ENCODE peak calls at places on chromosomes 1 and 21, in six cellular contexts. Q is left ventricle myocardium inferior, W is heart left ventricle, P is brain microvascular endothelial cell, J is lower lobe of right lung, O is cardiac fibroblast. E is an unnamed sample.

GRCh38 chr1:44118682-44119081 is at the start of gene KLF17:
- DNase-seq in W (no peak), Q (no peak), O (no peak), P (no peak), J (no peak), E (no peak)

GRCh38 chr1:220699044-220699443 is 8.9 kb downstream of the C1orf115 start:
- DNase-seq in J (no peak), P (no peak), Q (no peak), O (no peak), W (no peak), E (no peak)

GRCh38 chr1:67771776-67772175 is 61.5 kb downstream of the GNG12 start:
- DNase-seq in J (no peak), P (no peak), Q (no peak), O (peak), W (no peak), E (no peak)

GRCh38 chr1:30378991-30379581 is 344.3 kb downstream of the MATN1 start:
- DNase-seq in P (peak), O (peak), Q (no peak), W (no peak), J (no peak), E (peak)

GRCh38 chr1:113917400-113918082 is 11.6 kb upstream of the HIPK1 start:
- DNase-seq in Q (no peak), P (peak), W (no peak), O (no peak), J (no peak), E (no peak)

GRCh38 chr1:192705510-192705909 is 69.6 kb downstream of the RGS13 start:
- DNase-seq in W (no peak), O (no peak), Q (no peak), J (no peak), P (no peak), E (no peak)

GRCh38 chr1:109759513-109760334 is 4.0 kb downstream of the EPS8L3 start:
- DNase-seq in W (no peak), J (peak), O (no peak), Q (no peak), P (no peak), E (peak)

GRCh38 chr1:226938903-226939438 is 1.1 kb upstream of the COQ8A start:
- DNase-seq in O (peak), J (no peak), Q (no peak), W (no peak), P (peak), E (no peak)

GRCh38 chr1:159798893-159799292 is 3.3 kb upstream of the FCRL6 start:
- DNase-seq in P (peak), J (no peak), Q (peak), W (peak), O (peak), E (peak)

GRCh38 chr1:38488162-38488898 is 371.2 kb downstream of the RRAGC start:
- DNase-seq in W (no peak), J (no peak), O (no peak), Q (no peak), P (no peak), E (no peak)

GRCh38 chr1:66758247-66758755 is 6.0 kb downstream of the DYNLT5 start:
- DNase-seq in P (peak), O (no peak), J (no peak), Q (no peak), W (no peak), E (no peak)

GRCh38 chr1:56472860-56473259 is 106.5 kb downstream of the PLPP3 start:
- DNase-seq in Q (no peak), P (no peak), W (no peak), O (no peak), J (no peak), E (no peak)

GRCh38 chr1:26111530-26112406 is at the start of gene PDIK1L:
- DNase-seq in O (peak), J (peak), P (peak), Q (peak), W (peak), E (peak)

GRCh38 chr1:202333861-202334260 is 7.9 kb downstream of the UBE2T start:
- DNase-seq in W (no peak), Q (no peak), O (no peak), J (no peak), P (no peak), E (no peak)

GRCh38 chr21:41045534-41046268 is 122.3 kb upstream of the BACE2 start:
- DNase-seq in Q (no peak), W (no peak), J (peak), O (no peak), P (no peak), E (no peak)

GRCh38 chr1:33618636-33619035 is 146.2 kb downstream of the ZSCAN20 start:
- DNase-seq in W (no peak), Q (no peak), P (no peak), O (no peak), J (no peak), E (no peak)

GRCh38 chr1:51139474-51139873 is 37.4 kb downstream of the C1orf185 start:
- DNase-seq in W (no peak), P (no peak), O (peak), Q (no peak), J (no peak), E (no peak)

GRCh38 chr1:212060632-212061472 is 25.3 kb downstream of the DTL start:
- DNase-seq in O (no peak), P (no peak), W (no peak), J (no peak), Q (no peak), E (no peak)

GRCh38 chr1:94942171-94943128 is 15.5 kb upstream of the CNN3 start:
- DNase-seq in P (no peak), O (no peak), W (no peak), Q (no peak), J (no peak), E (peak)

GRCh38 chr1:163161337-163161736 is 41.4 kb downstream of the RGS5 start:
- DNase-seq in J (no peak), W (no peak), P (no peak), Q (no peak), O (no peak), E (no peak)

GRCh38 chr1:245475116-245475515 is 320.3 kb downstream of the KIF26B start:
- DNase-seq in O (peak), Q (no peak), W (no peak), J (no peak), P (no peak), E (no peak)

GRCh38 chr1:29586991-29587745 is 350.8 kb downstream of the PTPRU start:
- DNase-seq in O (no peak), P (no peak), W (no peak), J (no peak), Q (no peak), E (no peak)

GRCh38 chr1:162292422-162292849 is 84.2 kb downstream of the SPATA46 start:
- DNase-seq in Q (no peak), O (peak), J (no peak), P (peak), W (no peak), E (no peak)

GRCh38 chr1:17141441-17142197 is 22.4 kb upstream of the PADI2 start:
- DNase-seq in Q (no peak), P (no peak), J (no peak), W (no peak), O (no peak), E (no peak)

GRCh38 chr21:28257276-28257675 is 735.4 kb downstream of the LTN1 start:
- DNase-seq in J (no peak), P (no peak), O (peak), Q (no peak), W (no peak), E (no peak)

DNA sequence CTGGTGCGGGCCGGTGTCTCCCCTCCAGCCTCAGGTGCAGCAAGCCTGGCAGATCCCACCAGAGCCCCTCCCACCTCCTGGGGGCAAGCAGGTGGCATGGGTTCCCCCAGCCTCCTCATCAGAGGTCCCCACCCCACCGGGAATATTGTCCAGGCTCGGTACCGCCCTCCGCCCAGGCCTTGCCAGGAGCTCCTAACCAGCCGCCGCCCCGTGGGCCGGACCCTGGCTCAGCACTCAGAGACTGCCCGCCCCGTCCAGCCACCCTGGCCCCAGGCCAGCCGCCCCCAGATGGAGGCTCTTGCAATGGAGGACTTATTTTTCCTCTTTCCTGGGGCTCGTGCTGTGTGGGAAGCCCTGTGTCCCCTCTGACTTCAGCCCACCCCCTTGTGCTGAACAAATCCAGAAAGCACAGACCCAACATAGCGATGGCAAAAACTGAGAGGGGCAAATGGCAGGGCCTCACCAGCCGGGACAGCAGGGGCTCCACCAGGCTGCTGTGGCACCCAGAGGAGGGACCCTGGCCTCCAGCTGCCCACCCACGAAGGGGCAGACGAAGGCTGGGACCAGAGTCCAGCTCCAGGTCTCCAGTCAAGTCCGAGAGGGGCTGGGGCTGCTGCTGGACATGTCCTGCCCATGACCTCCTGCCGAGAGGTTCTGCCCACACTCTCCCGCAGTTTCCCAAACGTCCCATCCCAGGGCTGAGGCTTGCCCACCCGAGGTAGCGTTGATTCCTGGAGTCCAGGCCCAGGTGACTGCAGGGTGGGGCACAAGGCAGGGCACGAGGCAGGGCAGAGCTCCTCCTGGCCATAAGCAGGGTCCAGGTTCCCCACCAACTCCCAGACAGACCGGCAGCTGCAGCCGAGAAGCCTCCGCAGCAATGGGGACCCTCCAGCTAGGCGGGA is 7.5 kb downstream of the MEGF6 start:
- DNase-seq in J (no peak), W (no peak), O (no peak), P (no peak), Q (no peak), E (no peak)
- H3K4me3 ChIP-seq in J (no peak), W (no peak), O (no peak), P (no peak), Q (no peak), E (no peak)

DNA sequence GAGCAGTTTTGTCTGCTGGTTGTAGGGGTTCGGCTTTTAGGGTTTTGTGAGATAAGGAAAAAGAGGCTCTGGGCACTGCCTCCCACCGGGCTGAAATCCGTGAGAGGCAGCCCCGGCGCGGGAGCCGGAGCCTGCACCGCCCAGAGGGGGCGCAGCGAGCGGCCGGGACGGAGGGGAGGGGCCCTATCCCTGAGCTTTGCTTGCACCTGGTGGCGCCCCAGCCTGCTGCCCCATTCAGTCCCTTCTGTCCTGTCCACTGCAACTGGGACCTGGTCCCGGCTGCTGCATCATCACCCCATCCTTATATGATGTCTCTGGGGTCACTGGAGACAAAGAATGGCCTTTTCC is 512 bp upstream of the KCNJ6 start:
- DNase-seq in Q (no peak), P (no peak), O (no peak), W (no peak), J (no peak), E (no peak)
- TF ChIP-seq CTCF in Q (no peak), P (peak), O (peak), W (no peak), J (no peak), E (no peak)

DNA sequence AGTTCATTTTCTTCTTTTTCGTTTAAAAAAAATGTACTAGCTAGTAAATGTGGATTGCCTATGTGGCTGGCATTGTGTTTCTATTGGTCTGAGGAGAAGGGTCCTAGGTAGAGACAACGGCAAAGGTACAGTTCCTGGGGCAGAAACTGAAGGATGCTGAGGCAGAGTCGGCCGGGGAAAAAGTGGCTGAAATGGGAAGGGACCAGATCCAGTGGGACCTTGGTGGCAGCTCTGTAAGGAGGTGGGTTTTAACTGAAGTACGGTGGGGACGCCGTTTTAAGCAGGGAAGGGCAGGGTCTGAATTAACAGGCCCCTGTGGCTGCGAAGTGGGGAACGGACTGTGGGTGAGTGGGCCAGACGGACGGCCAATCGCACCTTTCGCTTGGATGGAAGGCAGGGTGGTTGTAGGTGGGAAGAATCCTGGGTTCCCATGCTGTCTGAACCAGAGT is 420 bp upstream of the VPS13D start:
- DNase-seq in O (no peak), W (no peak), P (no peak), J (no peak), Q (no peak), E (no peak)
- H3K4me3 ChIP-seq in O (peak), W (no peak), P (peak), J (peak), Q (peak), E (no peak)

DNA sequence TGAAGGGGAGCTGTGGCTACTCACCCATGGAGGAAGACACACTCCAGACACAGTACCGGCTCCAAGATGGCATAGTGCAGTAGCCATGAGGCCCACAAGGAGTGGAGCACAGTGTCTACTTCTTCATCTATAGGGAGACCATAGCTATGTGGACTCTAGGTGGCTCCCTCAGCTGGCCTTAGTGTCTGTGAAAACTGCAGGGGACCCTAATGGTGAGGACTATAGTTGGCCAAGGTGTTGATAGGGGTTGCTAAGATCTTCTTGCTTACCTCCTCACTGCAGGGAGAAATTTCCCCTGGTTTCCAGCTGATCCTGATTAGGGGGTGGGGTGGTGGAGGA is 58.9 kb downstream of the DIPK1A start:
- DNase-seq in Q (no peak), O (no peak), P (no peak), J (no peak), W (no peak), E (no peak)
- TF ChIP-seq CTCF in Q (no peak), O (no peak), P (no peak), J (no peak), W (no peak), E (no peak)

GRCh38 chr1:31657972-31658510 is 13.4 kb upstream of the PEF1 start:
- DNase-seq in W (no peak), P (no peak), J (no peak), O (no peak), Q (no peak), E (no peak)

GRCh38 chr1:31658721-31659120 is 14.0 kb upstream of the PEF1 start:
- DNase-seq in J (no peak), Q (no peak), P (peak), W (no peak), O (no peak), E (no peak)

GRCh38 chr1:31661856-31662255 is 17.2 kb upstream of the PEF1 start:
- DNase-seq in P (no peak), W (no peak), O (no peak), J (no peak), Q (no peak), E (no peak)

GRCh38 chr1:31660871-31661455 is 16.3 kb upstream of the PEF1 start:
- DNase-seq in J (no peak), W (no peak), Q (no peak), P (no peak), O (no peak), E (no peak)

DNA sequence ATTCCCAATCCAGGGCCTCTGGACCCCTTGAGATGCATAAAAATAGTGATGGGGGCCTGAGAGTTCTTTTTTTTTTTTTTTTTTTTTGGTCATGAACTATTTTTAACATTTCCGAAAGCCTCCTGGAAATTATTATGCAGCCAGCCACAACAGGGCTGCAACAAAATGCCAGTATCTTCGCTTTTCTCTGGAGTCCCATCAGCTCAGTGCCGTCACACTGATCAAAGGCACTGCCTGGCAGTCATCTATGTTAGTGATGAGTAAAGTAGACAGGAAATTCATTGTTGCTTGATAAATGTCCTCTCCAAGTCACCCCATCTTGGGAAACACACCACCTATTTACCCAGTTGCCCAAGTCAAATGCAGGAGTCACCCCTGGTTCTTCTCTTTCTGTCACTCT is 15.2 kb upstream of the PEF1 start:
- DNase-seq in J (no peak), Q (no peak), W (no peak), P (no peak), O (no peak), E (no peak)
- H3K4me3 ChIP-seq in J (no peak), Q (no peak), W (no peak), P (no peak), O (no peak), E (no peak)

GRCh38 chr1:169484683-169485426 is 889 bp downstream of the SLC19A2 start:
- DNase-seq in W (peak), P (peak), J (peak), Q (peak), O (peak), E (peak)
- TF ChIP-seq CTCF in W (no peak), P (no peak), J (no peak), Q (no peak), O (no peak), E (no peak)

GRCh38 chr1:230878584-230878975 is 10.3 kb upstream of the C1orf198 start:
- DNase-seq in O (peak), J (no peak), Q (no peak), P (no peak), W (no peak), E (no peak)
- H3K4me3 ChIP-seq in O (no peak), J (no peak), Q (no peak), P (no peak), W (no peak), E (no peak)

DNA sequence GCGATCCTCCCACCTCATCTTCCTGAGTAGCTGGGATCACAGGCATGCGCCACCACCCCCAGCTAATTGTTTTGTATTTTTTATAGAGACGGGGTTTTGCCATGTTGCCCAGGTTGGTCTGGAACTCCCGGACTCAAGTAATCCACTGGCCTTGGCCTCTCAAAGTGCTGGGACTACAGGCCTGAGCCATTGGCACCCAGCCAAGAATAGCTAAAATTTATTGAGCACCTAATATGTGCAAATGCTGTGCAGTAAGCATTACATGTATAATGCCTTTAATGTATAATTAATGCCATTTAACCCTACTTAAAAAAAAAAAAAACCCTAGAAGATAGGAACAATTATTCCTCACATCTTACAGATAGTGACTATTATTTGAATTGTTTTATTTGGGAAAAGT is 42.9 kb downstream of the ZNF691 start:
- DNase-seq in J (no peak), Q (no peak), P (no peak), O (no peak), W (no peak), E (no peak)
- TF ChIP-seq CTCF in J (no peak), Q (no peak), P (no peak), O (no peak), W (no peak), E (no peak)

GRCh38 chr1:156859523-156860112 is 701 bp upstream of the INSRR start:
- DNase-seq in P (no peak), Q (no peak), J (no peak), O (peak), W (no peak), E (no peak)
- H3K4me3 ChIP-seq in P (peak), Q (peak), J (peak), O (peak), W (peak), E (peak)